ENCODE peak calls at places on chromosomes 13 and 19, in eight cellular contexts. One of them, this sample, is unnamed. For H3K9me3 and H3K4me1, the result is how much of the 10 kb centered on the place peaks cover.

GRCh38 chr13:112205990-112206389 is 139.0 kb downstream of the SOX1 start:
- DNase-seq in mucosa of descending colon: no peak
- DNase-seq in transverse colon: no peak
- DNase-seq in Caco-2: no peak
- DNase-seq in mammary epithelial cell: no peak
- DNase-seq in colonic mucosa: no peak
- DNase-seq in tibial artery: no peak
- DNase-seq in heart left ventricle: no peak
- DNase-seq in this sample: no peak

GRCh38 chr19:18308051-18308947 is 14.6 kb downstream of the LSM4 start:
- DNase-seq in transverse colon: no peak
- DNase-seq in Caco-2: no peak
- DNase-seq in mammary epithelial cell: no peak
- DNase-seq in colonic mucosa: no peak
- DNase-seq in mucosa of descending colon: no peak
- DNase-seq in heart left ventricle: no peak
- DNase-seq in tibial artery: no peak
- DNase-seq in this sample: no peak

GRCh38 chr13:73954808-73955207 is 179.4 kb downstream of the KLF12 start:
- DNase-seq in Caco-2: no peak
- DNase-seq in mammary epithelial cell: no peak
- DNase-seq in colonic mucosa: no peak
- DNase-seq in transverse colon: no peak
- DNase-seq in heart left ventricle: no peak
- DNase-seq in mucosa of descending colon: no peak
- DNase-seq in tibial artery: no peak
- DNase-seq in this sample: no peak

GRCh38 chr19:16737909-16738308 is 18.3 kb downstream of the NWD1 start:
- DNase-seq in tibial artery: no peak
- DNase-seq in mucosa of descending colon: no peak
- DNase-seq in mammary epithelial cell: no peak
- DNase-seq in heart left ventricle: no peak
- DNase-seq in Caco-2: no peak
- DNase-seq in colonic mucosa: peak
- DNase-seq in transverse colon: no peak
- DNase-seq in this sample: no peak

GRCh38 chr13:44151474-44151873 is 222.2 kb upstream of the SERP2 start:
- DNase-seq in tibial artery: no peak
- DNase-seq in colonic mucosa: no peak
- DNase-seq in mammary epithelial cell: no peak
- DNase-seq in transverse colon: no peak
- DNase-seq in Caco-2: peak
- DNase-seq in mucosa of descending colon: no peak
- DNase-seq in heart left ventricle: no peak
- DNase-seq in this sample: no peak

GRCh38 chr19:1944088-1944915 is 3.3 kb downstream of the CSNK1G2 start:
- DNase-seq in mammary epithelial cell: no peak
- DNase-seq in transverse colon: peak
- DNase-seq in tibial artery: no peak
- DNase-seq in colonic mucosa: no peak
- DNase-seq in mucosa of descending colon: peak
- DNase-seq in heart left ventricle: no peak
- DNase-seq in Caco-2: no peak
- DNase-seq in this sample: peak

GRCh38 chr13:114130131-114130707 is 2.2 kb downstream of the RASA3 start:
- DNase-seq in Caco-2: no peak
- DNase-seq in mucosa of descending colon: no peak
- DNase-seq in colonic mucosa: no peak
- DNase-seq in transverse colon: no peak
- DNase-seq in tibial artery: no peak
- DNase-seq in mammary epithelial cell: no peak
- DNase-seq in heart left ventricle: no peak
- DNase-seq in this sample: no peak

GRCh38 chr13:28045861-28046260 is 54.5 kb downstream of the FLT3 start:
- DNase-seq in mammary epithelial cell: no peak
- DNase-seq in Caco-2: no peak
- DNase-seq in tibial artery: no peak
- DNase-seq in mucosa of descending colon: no peak
- DNase-seq in heart left ventricle: no peak
- DNase-seq in colonic mucosa: no peak
- DNase-seq in transverse colon: no peak
- DNase-seq in this sample: no peak

GRCh38 chr19:47778954-47779351 is 450 bp downstream of the SELENOW start:
- DNase-seq in transverse colon: peak
- DNase-seq in Caco-2: no peak
- DNase-seq in heart left ventricle: no peak
- DNase-seq in colonic mucosa: peak
- DNase-seq in tibial artery: peak
- DNase-seq in mucosa of descending colon: peak
- DNase-seq in mammary epithelial cell: peak
- DNase-seq in this sample: peak

GRCh38 chr19:18536475-18536874 is 6.9 kb downstream of the FKBP8 start:
- DNase-seq in tibial artery: no peak
- DNase-seq in colonic mucosa: no peak
- DNase-seq in heart left ventricle: no peak
- DNase-seq in transverse colon: no peak
- DNase-seq in mucosa of descending colon: no peak
- DNase-seq in mammary epithelial cell: no peak
- DNase-seq in Caco-2: no peak
- DNase-seq in this sample: no peak

GRCh38 chr19:42554046-42554575 is 25.8 kb upstream of the CEACAM1 start:
- DNase-seq in Caco-2: no peak
- DNase-seq in colonic mucosa: no peak
- DNase-seq in mucosa of descending colon: no peak
- DNase-seq in transverse colon: no peak
- DNase-seq in tibial artery: no peak
- DNase-seq in mammary epithelial cell: no peak
- DNase-seq in heart left ventricle: no peak
- DNase-seq in this sample: no peak

GRCh38 chr13:47831265-47831664 is 169.8 kb downstream of the SUCLA2 start:
- DNase-seq in mammary epithelial cell: peak
- DNase-seq in transverse colon: no peak
- DNase-seq in tibial artery: no peak
- DNase-seq in colonic mucosa: no peak
- DNase-seq in Caco-2: no peak
- DNase-seq in mucosa of descending colon: no peak
- DNase-seq in heart left ventricle: no peak
- DNase-seq in this sample: peak

GRCh38 chr19:43690890-43691289 is 20.9 kb upstream of the PLAUR start:
- DNase-seq in mucosa of descending colon: no peak
- DNase-seq in colonic mucosa: no peak
- DNase-seq in mammary epithelial cell: no peak
- DNase-seq in Caco-2: no peak
- DNase-seq in heart left ventricle: no peak
- DNase-seq in tibial artery: no peak
- DNase-seq in transverse colon: no peak
- DNase-seq in this sample: no peak

GRCh38 chr19:5621311-5621944 is 1.1 kb downstream of the SAFB2 start:
- DNase-seq in mucosa of descending colon: no peak
- DNase-seq in transverse colon: peak
- DNase-seq in heart left ventricle: no peak
- DNase-seq in tibial artery: peak
- DNase-seq in Caco-2: no peak
- DNase-seq in colonic mucosa: peak
- DNase-seq in mammary epithelial cell: no peak
- DNase-seq in this sample: no peak

GRCh38 chr13:44694842-44695241 is 118.7 kb upstream of the TSC22D1 start:
- DNase-seq in transverse colon: no peak
- DNase-seq in mucosa of descending colon: no peak
- DNase-seq in colonic mucosa: no peak
- DNase-seq in heart left ventricle: no peak
- DNase-seq in Caco-2: no peak
- DNase-seq in tibial artery: no peak
- DNase-seq in mammary epithelial cell: no peak
- DNase-seq in this sample: no peak

GRCh38 chr19:15836345-15836594 is 20.8 kb upstream of the OR10H1 start:
- DNase-seq in colonic mucosa: no peak
- DNase-seq in tibial artery: no peak
- DNase-seq in Caco-2: no peak
- DNase-seq in mucosa of descending colon: no peak
- DNase-seq in heart left ventricle: no peak
- DNase-seq in transverse colon: no peak
- DNase-seq in mammary epithelial cell: no peak
- DNase-seq in this sample: no peak

GRCh38 chr19:10289167-10289835 is 451 bp upstream of the ICAM5 start:
- DNase-seq in mucosa of descending colon: peak
- DNase-seq in heart left ventricle: no peak
- DNase-seq in transverse colon: peak
- DNase-seq in mammary epithelial cell: no peak
- DNase-seq in colonic mucosa: peak
- DNase-seq in tibial artery: no peak
- DNase-seq in Caco-2: peak
- DNase-seq in this sample: peak

GRCh38 chr19:54609356-54609791 is 15.9 kb downstream of the LILRA1 start:
- DNase-seq in transverse colon: no peak
- DNase-seq in mucosa of descending colon: no peak
- DNase-seq in Caco-2: no peak
- DNase-seq in mammary epithelial cell: no peak
- DNase-seq in heart left ventricle: no peak
- DNase-seq in colonic mucosa: no peak
- DNase-seq in tibial artery: no peak
- DNase-seq in this sample: no peak

GRCh38 chr13:30224732-30225131 is 82.6 kb downstream of the KATNAL1 start:
- DNase-seq in mammary epithelial cell: peak
- DNase-seq in colonic mucosa: no peak
- DNase-seq in transverse colon: no peak
- DNase-seq in Caco-2: no peak
- DNase-seq in mucosa of descending colon: no peak
- DNase-seq in tibial artery: no peak
- DNase-seq in heart left ventricle: no peak
- DNase-seq in this sample: no peak

GRCh38 chr19:12521996-12522395 is 29.3 kb downstream of the ZNF564 start:
- DNase-seq in Caco-2: no peak
- DNase-seq in mucosa of descending colon: no peak
- DNase-seq in heart left ventricle: no peak
- DNase-seq in tibial artery: no peak
- DNase-seq in colonic mucosa: no peak
- DNase-seq in transverse colon: no peak
- DNase-seq in mammary epithelial cell: no peak
- DNase-seq in this sample: no peak
- H3K9me3 ChIP-seq in Caco-2: under half
- H3K9me3 ChIP-seq in mucosa of descending colon: half or more
- H3K9me3 ChIP-seq in heart left ventricle: under half
- H3K9me3 ChIP-seq in tibial artery: half or more
- H3K9me3 ChIP-seq in colonic mucosa: under half
- H3K9me3 ChIP-seq in transverse colon: half or more
- H3K9me3 ChIP-seq in mammary epithelial cell: half or more
- H3K9me3 ChIP-seq in this sample: half or more

GRCh38 chr19:48962029-48962848 is 2.9 kb upstream of the FTL start:
- DNase-seq in transverse colon: peak
- DNase-seq in colonic mucosa: peak
- DNase-seq in mammary epithelial cell: no peak
- DNase-seq in mucosa of descending colon: peak
- DNase-seq in tibial artery: no peak
- DNase-seq in heart left ventricle: peak
- DNase-seq in Caco-2: peak
- DNase-seq in this sample: peak
- H3K4me1 ChIP-seq in transverse colon: half or more
- H3K4me1 ChIP-seq in colonic mucosa: under half
- H3K4me1 ChIP-seq in mammary epithelial cell: under half
- H3K4me1 ChIP-seq in mucosa of descending colon: under half
- H3K4me1 ChIP-seq in tibial artery: under half
- H3K4me1 ChIP-seq in heart left ventricle: under half
- H3K4me1 ChIP-seq in Caco-2: under half
- H3K4me1 ChIP-seq in this sample: under half

GRCh38 chr13:23955064-23955463 is 57.8 kb upstream of the C1QTNF9B start:
- DNase-seq in mucosa of descending colon: no peak
- DNase-seq in colonic mucosa: no peak
- DNase-seq in transverse colon: no peak
- DNase-seq in tibial artery: no peak
- DNase-seq in heart left ventricle: no peak
- DNase-seq in mammary epithelial cell: no peak
- DNase-seq in Caco-2: no peak
- DNase-seq in this sample: no peak

GRCh38 chr13:23953860-23954512 is 56.7 kb upstream of the C1QTNF9B start:
- DNase-seq in Caco-2: no peak
- DNase-seq in colonic mucosa: no peak
- DNase-seq in tibial artery: no peak
- DNase-seq in mucosa of descending colon: no peak
- DNase-seq in heart left ventricle: no peak
- DNase-seq in mammary epithelial cell: no peak
- DNase-seq in transverse colon: no peak
- DNase-seq in this sample: no peak

GRCh38 chr13:23959231-23959862 is 62.0 kb upstream of the C1QTNF9B start:
- DNase-seq in mammary epithelial cell: peak
- DNase-seq in heart left ventricle: no peak
- DNase-seq in transverse colon: no peak
- DNase-seq in mucosa of descending colon: no peak
- DNase-seq in Caco-2: no peak
- DNase-seq in colonic mucosa: no peak
- DNase-seq in tibial artery: no peak
- DNase-seq in this sample: peak

GRCh38 chr13:23952796-23953195 is 55.5 kb upstream of the C1QTNF9B start:
- DNase-seq in mammary epithelial cell: no peak
- DNase-seq in heart left ventricle: no peak
- DNase-seq in tibial artery: no peak
- DNase-seq in colonic mucosa: no peak
- DNase-seq in transverse colon: no peak
- DNase-seq in mucosa of descending colon: no peak
- DNase-seq in Caco-2: no peak
- DNase-seq in this sample: no peak

DNA sequence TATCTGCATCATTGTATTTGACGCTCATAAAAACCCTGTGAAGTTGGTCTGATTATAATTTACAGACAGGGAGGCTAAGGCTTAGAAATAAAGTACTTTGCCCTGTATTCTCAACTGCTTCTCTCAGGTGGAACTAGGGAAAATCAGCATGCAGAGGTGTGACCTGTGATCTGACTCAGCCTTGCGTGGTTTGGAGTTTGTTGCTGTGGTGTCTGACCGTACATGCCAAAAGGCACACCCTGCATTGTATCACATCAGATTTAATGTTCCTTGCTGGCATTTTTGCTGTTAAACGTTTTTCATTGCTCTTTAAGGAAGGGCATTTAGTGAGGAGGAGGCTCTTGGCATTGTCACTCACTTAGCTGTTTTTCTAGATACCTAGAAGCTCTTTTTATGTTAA is 58.8 kb upstream of the C1QTNF9B start:
- DNase-seq in heart left ventricle: no peak
- DNase-seq in colonic mucosa: peak
- DNase-seq in Caco-2: no peak
- DNase-seq in transverse colon: peak
- DNase-seq in mammary epithelial cell: peak
- DNase-seq in mucosa of descending colon: no peak
- DNase-seq in tibial artery: no peak
- DNase-seq in this sample: peak
- H3K9me3 ChIP-seq in heart left ventricle: under half
- H3K9me3 ChIP-seq in colonic mucosa: under half
- H3K9me3 ChIP-seq in Caco-2: under half
- H3K9me3 ChIP-seq in transverse colon: under half
- H3K9me3 ChIP-seq in mammary epithelial cell: under half
- H3K9me3 ChIP-seq in mucosa of descending colon: under half
- H3K9me3 ChIP-seq in tibial artery: under half
- H3K9me3 ChIP-seq in this sample: under half

DNA sequence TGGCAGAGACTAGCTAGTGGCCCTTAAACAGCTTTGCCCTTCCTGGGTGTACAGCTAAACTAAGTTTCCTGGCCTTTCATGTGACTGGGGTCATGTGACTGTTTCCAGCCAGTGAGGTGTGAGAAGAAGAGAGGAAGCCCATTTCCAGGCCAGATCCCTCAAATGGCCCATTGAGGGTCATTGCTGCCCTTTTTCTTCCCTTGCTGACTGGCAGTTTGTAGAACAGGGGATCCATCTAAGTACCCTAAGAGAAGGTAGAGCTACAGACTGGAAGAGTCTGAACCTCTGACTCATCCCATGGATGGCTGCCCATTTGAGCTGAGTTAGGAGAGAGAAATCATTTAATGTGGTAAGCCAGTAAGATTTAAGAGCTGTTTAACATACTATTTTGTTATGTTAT is 2.8 kb downstream of the SWSAP1 start:
- DNase-seq in mucosa of descending colon: no peak
- DNase-seq in Caco-2: no peak
- DNase-seq in colonic mucosa: no peak
- DNase-seq in heart left ventricle: no peak
- DNase-seq in tibial artery: peak
- DNase-seq in mammary epithelial cell: peak
- DNase-seq in transverse colon: peak
- DNase-seq in this sample: peak
- H3K4me1 ChIP-seq in mucosa of descending colon: under half
- H3K4me1 ChIP-seq in Caco-2: under half
- H3K4me1 ChIP-seq in colonic mucosa: under half
- H3K4me1 ChIP-seq in heart left ventricle: under half
- H3K4me1 ChIP-seq in tibial artery: under half
- H3K4me1 ChIP-seq in mammary epithelial cell: under half
- H3K4me1 ChIP-seq in transverse colon: half or more
- H3K4me1 ChIP-seq in this sample: under half

This sample was measured in adipocyte.